ENCODE peak calls at places on chromosome X, in five cellular contexts. One of them, this sample, is unnamed.
A peak's percentile ranks its signal among the peaks of the same experiment; 100 is the strongest.

GRCh38 chrX:154019633-154020499 is at the start of gene IRAK1:
- DNase-seq in tibial artery: peak; percentile 48
- DNase-seq in breast epithelium: no peak
- DNase-seq in epithelial cell of proximal tubule: no peak
- DNase-seq in SK-N-SH: peak; percentile 89
- DNase-seq in this sample: no peak

GRCh38 chrX:29530520-29530919 is 684.8 kb upstream of the MAGEB2 start:
- DNase-seq in tibial artery: no peak
- DNase-seq in breast epithelium: no peak
- DNase-seq in epithelial cell of proximal tubule: no peak
- DNase-seq in SK-N-SH: no peak
- DNase-seq in this sample: no peak

GRCh38 chrX:85084770-85085393 is 81.2 kb downstream of the APOOL start:
- DNase-seq in tibial artery: no peak
- DNase-seq in breast epithelium: no peak
- DNase-seq in epithelial cell of proximal tubule: no peak
- DNase-seq in SK-N-SH: peak; percentile 50
- DNase-seq in this sample: no peak

GRCh38 chrX:110087485-110088356 is 84.8 kb downstream of the TMEM164 start:
- DNase-seq in tibial artery: peak; percentile 22
- DNase-seq in breast epithelium: no peak
- DNase-seq in epithelial cell of proximal tubule: peak; percentile 54
- DNase-seq in SK-N-SH: no peak
- DNase-seq in this sample: no peak

GRCh38 chrX:41003501-41004286 is 81.6 kb upstream of the USP9X start:
- DNase-seq in tibial artery: no peak
- DNase-seq in breast epithelium: no peak
- DNase-seq in epithelial cell of proximal tubule: no peak
- DNase-seq in SK-N-SH: no peak
- DNase-seq in this sample: no peak

GRCh38 chrX:295136-295535 is 14.0 kb downstream of the PLCXD1 start:
- DNase-seq in tibial artery: peak; percentile 14
- DNase-seq in breast epithelium: peak; percentile 48
- DNase-seq in epithelial cell of proximal tubule: no peak
- DNase-seq in SK-N-SH: no peak
- DNase-seq in this sample: peak; percentile 70

GRCh38 chrX:81957900-81958545 is 756.1 kb downstream of the SH3BGRL start:
- DNase-seq in tibial artery: no peak
- DNase-seq in breast epithelium: no peak
- DNase-seq in epithelial cell of proximal tubule: no peak
- DNase-seq in SK-N-SH: peak; percentile 24
- DNase-seq in this sample: no peak

GRCh38 chrX:78106651-78106986 is 2.6 kb downstream of the PGK1 start:
- DNase-seq in tibial artery: no peak
- DNase-seq in breast epithelium: no peak
- DNase-seq in epithelial cell of proximal tubule: no peak
- DNase-seq in SK-N-SH: no peak
- DNase-seq in this sample: no peak

GRCh38 chrX:132330156-132330729 is 111.0 kb upstream of the RAP2C start:
- DNase-seq in tibial artery: no peak
- DNase-seq in breast epithelium: no peak
- DNase-seq in epithelial cell of proximal tubule: no peak
- DNase-seq in SK-N-SH: no peak
- DNase-seq in this sample: no peak

GRCh38 chrX:20089845-20090244 is 26.9 kb downstream of the MAP7D2 start:
- DNase-seq in tibial artery: no peak
- DNase-seq in breast epithelium: no peak
- DNase-seq in epithelial cell of proximal tubule: no peak
- DNase-seq in SK-N-SH: no peak
- DNase-seq in this sample: no peak

GRCh38 chrX:68920541-68920940 is 91.7 kb downstream of the EFNB1 start:
- DNase-seq in tibial artery: no peak
- DNase-seq in breast epithelium: no peak
- DNase-seq in epithelial cell of proximal tubule: no peak
- DNase-seq in SK-N-SH: no peak
- DNase-seq in this sample: no peak

GRCh38 chrX:22078117-22078516 is 46.0 kb downstream of the PHEX start:
- DNase-seq in tibial artery: no peak
- DNase-seq in breast epithelium: no peak
- DNase-seq in epithelial cell of proximal tubule: no peak
- DNase-seq in SK-N-SH: no peak
- DNase-seq in this sample: no peak

GRCh38 chrX:1794586-1794985 is 179.7 kb downstream of the ASMT start:
- DNase-seq in tibial artery: no peak
- DNase-seq in breast epithelium: no peak
- DNase-seq in epithelial cell of proximal tubule: no peak
- DNase-seq in SK-N-SH: no peak
- DNase-seq in this sample: no peak

GRCh38 chrX:13024911-13025454 is 19.4 kb downstream of the FAM9C start:
- DNase-seq in tibial artery: no peak
- DNase-seq in breast epithelium: no peak
- DNase-seq in epithelial cell of proximal tubule: no peak
- DNase-seq in SK-N-SH: no peak
- DNase-seq in this sample: no peak

GRCh38 chrX:43898406-43898805 is 16.2 kb upstream of the MAOB start:
- DNase-seq in tibial artery: no peak
- DNase-seq in breast epithelium: no peak
- DNase-seq in epithelial cell of proximal tubule: no peak
- DNase-seq in SK-N-SH: no peak
- DNase-seq in this sample: no peak

GRCh38 chrX:77788050-77788449 is 2.0 kb upstream of the ATRX start:
- DNase-seq in tibial artery: no peak
- DNase-seq in breast epithelium: no peak
- DNase-seq in epithelial cell of proximal tubule: no peak
- DNase-seq in SK-N-SH: no peak
- DNase-seq in this sample: no peak

GRCh38 chrX:121886557-121886956 is 839.1 kb downstream of the GLUD2 start:
- DNase-seq in tibial artery: no peak
- DNase-seq in breast epithelium: no peak
- DNase-seq in epithelial cell of proximal tubule: no peak
- DNase-seq in SK-N-SH: no peak
- DNase-seq in this sample: no peak

GRCh38 chrX:112614640-112615039 is 65.1 kb downstream of the LHFPL1 start:
- DNase-seq in tibial artery: no peak
- DNase-seq in breast epithelium: no peak
- DNase-seq in epithelial cell of proximal tubule: no peak
- DNase-seq in SK-N-SH: no peak
- DNase-seq in this sample: no peak

GRCh38 chrX:25344191-25344936 is 328.6 kb upstream of the ARX start:
- DNase-seq in tibial artery: no peak
- DNase-seq in breast epithelium: no peak
- DNase-seq in epithelial cell of proximal tubule: peak; percentile 9
- DNase-seq in SK-N-SH: no peak
- DNase-seq in this sample: no peak

GRCh38 chrX:39133971-39134370 is 332.7 kb downstream of the MID1IP1 start:
- DNase-seq in tibial artery: no peak
- DNase-seq in breast epithelium: no peak
- DNase-seq in epithelial cell of proximal tubule: no peak
- DNase-seq in SK-N-SH: no peak
- DNase-seq in this sample: no peak

GRCh38 chrX:117996918-117997480 is 119.6 kb downstream of the KLHL13 start:
- DNase-seq in tibial artery: no peak
- DNase-seq in breast epithelium: no peak
- DNase-seq in epithelial cell of proximal tubule: no peak
- DNase-seq in SK-N-SH: peak; percentile 14
- DNase-seq in this sample: no peak

GRCh38 chrX:768596-768995 is 138.0 kb downstream of the SHOX start:
- DNase-seq in tibial artery: no peak
- DNase-seq in breast epithelium: no peak
- DNase-seq in epithelial cell of proximal tubule: no peak
- DNase-seq in SK-N-SH: no peak
- DNase-seq in this sample: peak; percentile 18

GRCh38 chrX:126770179-126770578 is 49.4 kb upstream of the PRR32 start:
- DNase-seq in tibial artery: no peak
- DNase-seq in breast epithelium: no peak
- DNase-seq in epithelial cell of proximal tubule: no peak
- DNase-seq in SK-N-SH: peak; percentile 22
- DNase-seq in this sample: no peak

GRCh38 chrX:133045986-133046385 is 50.9 kb downstream of the USP26 start:
- DNase-seq in tibial artery: no peak
- DNase-seq in breast epithelium: no peak
- DNase-seq in epithelial cell of proximal tubule: no peak
- DNase-seq in SK-N-SH: no peak
- DNase-seq in this sample: no peak

GRCh38 chrX:6184900-6185515 is 43.7 kb downstream of the NLGN4X start:
- DNase-seq in tibial artery: no peak
- DNase-seq in breast epithelium: no peak
- DNase-seq in epithelial cell of proximal tubule: peak; percentile 1
- DNase-seq in SK-N-SH: no peak
- DNase-seq in this sample: no peak

GRCh38 chrX:132023896-132024386 is 839 bp downstream of the STK26 start:
- DNase-seq in tibial artery: no peak
- DNase-seq in breast epithelium: no peak
- DNase-seq in epithelial cell of proximal tubule: no peak
- DNase-seq in SK-N-SH: no peak
- DNase-seq in this sample: no peak

GRCh38 chrX:21374994-21375794 is 976 bp downstream of the CNKSR2 start:
- DNase-seq in tibial artery: no peak
- DNase-seq in breast epithelium: no peak
- DNase-seq in epithelial cell of proximal tubule: no peak
- DNase-seq in SK-N-SH: peak; percentile 28
- DNase-seq in this sample: no peak

GRCh38 chrX:105267167-105267566 is 46.7 kb upstream of the TEX13A start:
- DNase-seq in tibial artery: no peak
- DNase-seq in breast epithelium: no peak
- DNase-seq in epithelial cell of proximal tubule: no peak
- DNase-seq in SK-N-SH: no peak
- DNase-seq in this sample: no peak

GRCh38 chrX:552496-552895 is 78.1 kb upstream of the SHOX start:
- DNase-seq in tibial artery: no peak
- DNase-seq in breast epithelium: no peak
- DNase-seq in epithelial cell of proximal tubule: no peak
- DNase-seq in SK-N-SH: no peak
- DNase-seq in this sample: no peak

GRCh38 chrX:118974088-118974907 is at the start of gene LONRF3:
- DNase-seq in tibial artery: peak; percentile 86
- DNase-seq in breast epithelium: peak; percentile 57
- DNase-seq in epithelial cell of proximal tubule: no peak
- DNase-seq in SK-N-SH: peak; percentile 39
- DNase-seq in this sample: peak; percentile 90

GRCh38 chrX:107565005-107565404 is 63.3 kb upstream of the PRPS1 start:
- DNase-seq in tibial artery: no peak
- DNase-seq in breast epithelium: no peak
- DNase-seq in epithelial cell of proximal tubule: no peak
- DNase-seq in SK-N-SH: no peak
- DNase-seq in this sample: no peak

GRCh38 chrX:71650333-71650969 is 16.9 kb upstream of the LOC101059915 start:
- DNase-seq in tibial artery: no peak
- DNase-seq in breast epithelium: no peak
- DNase-seq in epithelial cell of proximal tubule: no peak
- DNase-seq in SK-N-SH: no peak
- DNase-seq in this sample: no peak
- TF ChIP-seq CTCF in tibial artery: no peak
- TF ChIP-seq CTCF in breast epithelium: no peak
- TF ChIP-seq CTCF in epithelial cell of proximal tubule: peak; percentile 46
- TF ChIP-seq CTCF in SK-N-SH: peak; percentile 18
- TF ChIP-seq CTCF in this sample: no peak

GRCh38 chrX:37755073-37755472 is 24.8 kb upstream of the CYBB start:
- DNase-seq in tibial artery: no peak
- DNase-seq in breast epithelium: no peak
- DNase-seq in epithelial cell of proximal tubule: no peak
- DNase-seq in SK-N-SH: no peak
- DNase-seq in this sample: no peak

GRCh38 chrX:37752941-37753340 is 26.9 kb upstream of the CYBB start:
- DNase-seq in tibial artery: no peak
- DNase-seq in breast epithelium: no peak
- DNase-seq in epithelial cell of proximal tubule: no peak
- DNase-seq in SK-N-SH: no peak
- DNase-seq in this sample: no peak

GRCh38 chrX:37753384-37753783 is 26.5 kb upstream of the CYBB start:
- DNase-seq in tibial artery: no peak
- DNase-seq in breast epithelium: no peak
- DNase-seq in epithelial cell of proximal tubule: no peak
- DNase-seq in SK-N-SH: no peak
- DNase-seq in this sample: no peak

GRCh38 chrX:37757082-37757481 is 22.8 kb upstream of the CYBB start:
- DNase-seq in tibial artery: no peak
- DNase-seq in breast epithelium: no peak
- DNase-seq in epithelial cell of proximal tubule: no peak
- DNase-seq in SK-N-SH: no peak
- DNase-seq in this sample: no peak

DNA sequence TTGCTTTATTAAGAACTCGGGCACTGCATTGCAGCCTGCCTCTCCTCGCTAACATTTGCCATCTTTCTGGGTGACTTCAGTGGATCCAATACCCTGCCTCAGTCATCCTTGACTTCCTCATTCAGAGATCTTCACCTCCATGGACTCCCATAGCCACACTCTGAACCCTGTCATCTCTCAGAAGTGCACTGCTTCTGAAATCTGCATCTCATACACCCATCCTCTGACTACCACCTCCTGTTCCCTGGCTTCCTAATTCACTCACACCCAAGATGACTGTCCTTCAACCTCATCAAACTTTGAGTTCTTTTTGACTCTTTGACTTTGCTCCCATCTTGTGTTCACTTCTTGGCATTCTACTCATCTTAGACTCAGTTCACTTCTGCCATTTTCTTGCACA is 25.3 kb upstream of the CYBB start:
- DNase-seq in tibial artery: no peak
- DNase-seq in breast epithelium: no peak
- DNase-seq in epithelial cell of proximal tubule: no peak
- DNase-seq in SK-N-SH: no peak
- DNase-seq in this sample: no peak
- TF ChIP-seq CTCF in tibial artery: no peak
- TF ChIP-seq CTCF in breast epithelium: no peak
- TF ChIP-seq CTCF in epithelial cell of proximal tubule: no peak
- TF ChIP-seq CTCF in SK-N-SH: no peak
- TF ChIP-seq CTCF in this sample: no peak

GRCh38 chrX:83658731-83659130 is 150.6 kb downstream of the POU3F4 start:
- DNase-seq in tibial artery: no peak
- DNase-seq in breast epithelium: no peak
- DNase-seq in epithelial cell of proximal tubule: no peak
- DNase-seq in SK-N-SH: peak; percentile 8
- DNase-seq in this sample: no peak
- TF ChIP-seq CTCF in tibial artery: no peak
- TF ChIP-seq CTCF in breast epithelium: no peak
- TF ChIP-seq CTCF in epithelial cell of proximal tubule: peak; percentile 4
- TF ChIP-seq CTCF in SK-N-SH: peak; percentile 51
- TF ChIP-seq CTCF in this sample: no peak

GRCh38 chrX:17606211-17606610 is 131.1 kb upstream of the SCML1 start:
- DNase-seq in tibial artery: no peak
- DNase-seq in breast epithelium: no peak
- DNase-seq in epithelial cell of proximal tubule: no peak
- DNase-seq in SK-N-SH: no peak
- DNase-seq in this sample: no peak

GRCh38 chrX:17613979-17614572 is 123.2 kb upstream of the SCML1 start:
- DNase-seq in tibial artery: no peak
- DNase-seq in breast epithelium: no peak
- DNase-seq in epithelial cell of proximal tubule: no peak
- DNase-seq in SK-N-SH: no peak
- DNase-seq in this sample: no peak

GRCh38 chrX:17608898-17609297 is 128.4 kb upstream of the SCML1 start:
- DNase-seq in tibial artery: no peak
- DNase-seq in breast epithelium: no peak
- DNase-seq in epithelial cell of proximal tubule: no peak
- DNase-seq in SK-N-SH: no peak
- DNase-seq in this sample: no peak

GRCh38 chrX:17605676-17606075 is 131.6 kb upstream of the SCML1 start:
- DNase-seq in tibial artery: no peak
- DNase-seq in breast epithelium: no peak
- DNase-seq in epithelial cell of proximal tubule: no peak
- DNase-seq in SK-N-SH: no peak
- DNase-seq in this sample: no peak

GRCh38 chrX:17610788-17611187 is 126.5 kb upstream of the SCML1 start:
- DNase-seq in tibial artery: no peak
- DNase-seq in breast epithelium: no peak
- DNase-seq in epithelial cell of proximal tubule: no peak
- DNase-seq in SK-N-SH: no peak
- DNase-seq in this sample: no peak
- TF ChIP-seq CTCF in tibial artery: no peak
- TF ChIP-seq CTCF in breast epithelium: no peak
- TF ChIP-seq CTCF in epithelial cell of proximal tubule: no peak
- TF ChIP-seq CTCF in SK-N-SH: no peak
- TF ChIP-seq CTCF in this sample: no peak

This sample was measured in suprapubic skin.